ENCODE peak calls at places on chromosomes 11 and 22, in four cellular contexts. One of them, this sample, is unnamed.

GRCh38 chr11:47215366-47215925 is 672 bp downstream of the DDB2 start:
- DNase-seq in CD8-positive, alpha-beta T cell: no peak
- DNase-seq in psoas muscle: no peak
- DNase-seq in retinal pigment epithelial cell: no peak
- DNase-seq in this sample: no peak

GRCh38 chr11:74468058-74468457 is 709 bp upstream of the KCNE3 start:
- DNase-seq in psoas muscle: no peak
- DNase-seq in retinal pigment epithelial cell: no peak
- DNase-seq in CD8-positive, alpha-beta T cell: no peak
- DNase-seq in this sample: no peak

GRCh38 chr11:105022998-105023397 is at the start of gene CASP5:
- DNase-seq in CD8-positive, alpha-beta T cell: no peak
- DNase-seq in psoas muscle: no peak
- DNase-seq in retinal pigment epithelial cell: no peak
- DNase-seq in this sample: no peak

GRCh38 chr22:36828815-36829214 is 12.0 kb upstream of the PVALB start:
- DNase-seq in psoas muscle: no peak
- DNase-seq in CD8-positive, alpha-beta T cell: peak; percentile 37
- DNase-seq in retinal pigment epithelial cell: no peak
- DNase-seq in this sample: no peak

GRCh38 chr11:77136074-77136473 is 8.0 kb downstream of the MYO7A start:
- DNase-seq in retinal pigment epithelial cell: no peak
- DNase-seq in psoas muscle: no peak
- DNase-seq in CD8-positive, alpha-beta T cell: no peak
- DNase-seq in this sample: no peak

GRCh38 chr22:20315337-20316216 is 4.3 kb downstream of the DGCR6L start:
- DNase-seq in psoas muscle: no peak
- DNase-seq in CD8-positive, alpha-beta T cell: no peak
- DNase-seq in retinal pigment epithelial cell: no peak
- DNase-seq in this sample: peak; percentile 63

GRCh38 chr22:41405588-41405987 is 23.8 kb downstream of the TEF start:
- DNase-seq in retinal pigment epithelial cell: no peak
- DNase-seq in psoas muscle: no peak
- DNase-seq in CD8-positive, alpha-beta T cell: no peak
- DNase-seq in this sample: no peak

GRCh38 chr22:22877523-22878210 is 9.9 kb upstream of the IGLL5 start:
- DNase-seq in CD8-positive, alpha-beta T cell: peak; percentile 74
- DNase-seq in retinal pigment epithelial cell: peak; percentile 0
- DNase-seq in psoas muscle: no peak
- DNase-seq in this sample: peak; percentile 74

GRCh38 chr11:111378773-111379499 is at the start of gene POU2AF1:
- DNase-seq in retinal pigment epithelial cell: no peak
- DNase-seq in psoas muscle: no peak
- DNase-seq in CD8-positive, alpha-beta T cell: peak; percentile 77
- DNase-seq in this sample: no peak

GRCh38 chr22:46849101-46849500 is 86.7 kb downstream of the TBC1D22A start:
- DNase-seq in CD8-positive, alpha-beta T cell: no peak
- DNase-seq in retinal pigment epithelial cell: no peak
- DNase-seq in psoas muscle: no peak
- DNase-seq in this sample: no peak

GRCh38 chr22:20864186-20864908 is 5.5 kb downstream of the SNAP29 start:
- DNase-seq in CD8-positive, alpha-beta T cell: no peak
- DNase-seq in psoas muscle: no peak
- DNase-seq in retinal pigment epithelial cell: no peak
- DNase-seq in this sample: no peak

GRCh38 chr22:40193429-40194421 is 16.0 kb downstream of the TNRC6B start:
- DNase-seq in psoas muscle: no peak
- DNase-seq in retinal pigment epithelial cell: no peak
- DNase-seq in CD8-positive, alpha-beta T cell: no peak
- DNase-seq in this sample: no peak

GRCh38 chr11:127345819-127346459 is 345.4 kb upstream of the KIRREL3 start:
- DNase-seq in psoas muscle: no peak
- DNase-seq in CD8-positive, alpha-beta T cell: no peak
- DNase-seq in retinal pigment epithelial cell: no peak
- DNase-seq in this sample: no peak

GRCh38 chr11:72985645-72986044 is 156.5 kb downstream of the FCHSD2 start:
- DNase-seq in psoas muscle: no peak
- DNase-seq in CD8-positive, alpha-beta T cell: no peak
- DNase-seq in retinal pigment epithelial cell: no peak
- DNase-seq in this sample: no peak

GRCh38 chr22:46348099-46348695 is 12.7 kb downstream of the TRMU start:
- DNase-seq in retinal pigment epithelial cell: no peak
- DNase-seq in psoas muscle: no peak
- DNase-seq in CD8-positive, alpha-beta T cell: no peak
- DNase-seq in this sample: no peak

GRCh38 chr11:75167617-75168016 is 16.7 kb downstream of the SLCO2B1 start:
- DNase-seq in retinal pigment epithelial cell: no peak
- DNase-seq in psoas muscle: no peak
- DNase-seq in CD8-positive, alpha-beta T cell: no peak
- DNase-seq in this sample: no peak

GRCh38 chr11:114291847-114292680 is 4.1 kb upstream of the NNMT start:
- DNase-seq in retinal pigment epithelial cell: peak; percentile 26
- DNase-seq in CD8-positive, alpha-beta T cell: no peak
- DNase-seq in psoas muscle: no peak
- DNase-seq in this sample: no peak

GRCh38 chr11:8717876-8718753 is 35.5 kb downstream of the RPL27A start:
- DNase-seq in CD8-positive, alpha-beta T cell: no peak
- DNase-seq in psoas muscle: peak; percentile 73
- DNase-seq in retinal pigment epithelial cell: peak; percentile 72
- DNase-seq in this sample: no peak

GRCh38 chr22:23622634-23623033 is 9.5 kb downstream of the DRICH1 start:
- DNase-seq in psoas muscle: no peak
- DNase-seq in CD8-positive, alpha-beta T cell: no peak
- DNase-seq in retinal pigment epithelial cell: no peak
- DNase-seq in this sample: no peak

GRCh38 chr11:78313898-78314297 is 103.7 kb downstream of the GAB2 start:
- DNase-seq in CD8-positive, alpha-beta T cell: no peak
- DNase-seq in psoas muscle: no peak
- DNase-seq in retinal pigment epithelial cell: no peak
- DNase-seq in this sample: no peak

GRCh38 chr11:34366522-34366921 is 8.7 kb upstream of the ABTB2 start:
- DNase-seq in retinal pigment epithelial cell: no peak
- DNase-seq in psoas muscle: no peak
- DNase-seq in CD8-positive, alpha-beta T cell: no peak
- DNase-seq in this sample: no peak

GRCh38 chr11:33564856-33565453 is 135.7 kb downstream of the C11orf91 start:
- DNase-seq in retinal pigment epithelial cell: no peak
- DNase-seq in CD8-positive, alpha-beta T cell: no peak
- DNase-seq in psoas muscle: no peak
- DNase-seq in this sample: no peak

GRCh38 chr11:119624102-119624615 is 104.8 kb downstream of the NECTIN1 start:
- DNase-seq in CD8-positive, alpha-beta T cell: no peak
- DNase-seq in psoas muscle: peak; percentile 48
- DNase-seq in retinal pigment epithelial cell: no peak
- DNase-seq in this sample: no peak

GRCh38 chr11:47378836-47379170 is 456 bp upstream of the SPI1 start:
- DNase-seq in retinal pigment epithelial cell: no peak
- DNase-seq in psoas muscle: no peak
- DNase-seq in CD8-positive, alpha-beta T cell: no peak
- DNase-seq in this sample: no peak

GRCh38 chr22:28674121-28674563 is 5.5 kb downstream of the TTC28 start:
- DNase-seq in retinal pigment epithelial cell: no peak
- DNase-seq in psoas muscle: no peak
- DNase-seq in CD8-positive, alpha-beta T cell: peak; percentile 66
- DNase-seq in this sample: no peak

GRCh38 chr11:117823294-117823940 is 1.1 kb downstream of the FXYD2 start:
- DNase-seq in retinal pigment epithelial cell: no peak
- DNase-seq in CD8-positive, alpha-beta T cell: peak; percentile 73
- DNase-seq in psoas muscle: peak; percentile 51
- DNase-seq in this sample: no peak

GRCh38 chr11:46895821-46896220 is 22.5 kb downstream of the LRP4 start:
- DNase-seq in CD8-positive, alpha-beta T cell: no peak
- DNase-seq in psoas muscle: peak; percentile 89
- DNase-seq in retinal pigment epithelial cell: no peak
- DNase-seq in this sample: no peak

GRCh38 chr11:134261626-134262488 is 8.5 kb downstream of the ACAD8 start:
- DNase-seq in retinal pigment epithelial cell: no peak
- DNase-seq in CD8-positive, alpha-beta T cell: peak; percentile 34
- DNase-seq in psoas muscle: no peak
- DNase-seq in this sample: no peak

GRCh38 chr11:128603752-128604472 is 16.6 kb upstream of the ETS1 start:
- DNase-seq in CD8-positive, alpha-beta T cell: no peak
- DNase-seq in retinal pigment epithelial cell: no peak
- DNase-seq in psoas muscle: no peak
- DNase-seq in this sample: no peak

GRCh38 chr22:30667092-30667485 is 586 bp downstream of the DUSP18 start:
- DNase-seq in retinal pigment epithelial cell: no peak
- DNase-seq in CD8-positive, alpha-beta T cell: no peak
- DNase-seq in psoas muscle: no peak
- DNase-seq in this sample: no peak

GRCh38 chr11:126628790-126629621 is 273.5 kb downstream of the ST3GAL4 start:
- DNase-seq in retinal pigment epithelial cell: no peak
- DNase-seq in CD8-positive, alpha-beta T cell: no peak
- DNase-seq in psoas muscle: no peak
- DNase-seq in this sample: no peak

GRCh38 chr11:106278391-106278790 is 200.9 kb downstream of the AASDHPPT start:
- DNase-seq in retinal pigment epithelial cell: no peak
- DNase-seq in CD8-positive, alpha-beta T cell: no peak
- DNase-seq in psoas muscle: no peak
- DNase-seq in this sample: no peak

GRCh38 chr11:77084581-77085191 is 17.9 kb downstream of the CAPN5 start:
- DNase-seq in psoas muscle: peak; percentile 44
- DNase-seq in retinal pigment epithelial cell: no peak
- DNase-seq in CD8-positive, alpha-beta T cell: no peak
- DNase-seq in this sample: no peak

GRCh38 chr11:113533425-113533698 is 58.2 kb upstream of the DRD2 start:
- DNase-seq in retinal pigment epithelial cell: no peak
- DNase-seq in psoas muscle: no peak
- DNase-seq in CD8-positive, alpha-beta T cell: no peak
- DNase-seq in this sample: no peak

DNA sequence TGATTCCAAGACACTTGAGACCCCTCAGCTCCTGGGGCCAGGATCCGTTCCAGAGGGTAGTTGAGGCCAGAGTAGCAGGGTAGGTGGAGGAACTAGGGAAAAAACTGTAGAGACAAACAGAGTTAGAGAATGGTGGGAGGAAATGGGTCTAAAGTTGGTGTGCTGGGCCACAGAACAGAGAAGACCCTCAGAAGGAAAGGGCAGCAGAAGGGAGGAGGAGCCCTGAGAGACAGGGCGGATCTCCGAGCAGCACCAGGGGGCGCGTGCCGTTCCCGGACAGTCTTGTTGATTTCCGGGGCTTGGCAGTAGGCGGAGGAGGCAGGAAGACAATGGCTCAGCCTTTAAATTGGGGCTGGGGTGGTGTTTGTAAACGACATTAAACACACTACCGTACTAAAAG is 2.4 kb upstream of the CECR2 start:
- DNase-seq in retinal pigment epithelial cell: no peak
- DNase-seq in CD8-positive, alpha-beta T cell: no peak
- DNase-seq in psoas muscle: peak; percentile 75
- DNase-seq in this sample: no peak
- TF ChIP-seq CTCF in retinal pigment epithelial cell: peak; percentile 33
- TF ChIP-seq CTCF in CD8-positive, alpha-beta T cell: no peak
- TF ChIP-seq CTCF in psoas muscle: peak; percentile 51
- TF ChIP-seq CTCF in this sample: peak; percentile 66

DNA sequence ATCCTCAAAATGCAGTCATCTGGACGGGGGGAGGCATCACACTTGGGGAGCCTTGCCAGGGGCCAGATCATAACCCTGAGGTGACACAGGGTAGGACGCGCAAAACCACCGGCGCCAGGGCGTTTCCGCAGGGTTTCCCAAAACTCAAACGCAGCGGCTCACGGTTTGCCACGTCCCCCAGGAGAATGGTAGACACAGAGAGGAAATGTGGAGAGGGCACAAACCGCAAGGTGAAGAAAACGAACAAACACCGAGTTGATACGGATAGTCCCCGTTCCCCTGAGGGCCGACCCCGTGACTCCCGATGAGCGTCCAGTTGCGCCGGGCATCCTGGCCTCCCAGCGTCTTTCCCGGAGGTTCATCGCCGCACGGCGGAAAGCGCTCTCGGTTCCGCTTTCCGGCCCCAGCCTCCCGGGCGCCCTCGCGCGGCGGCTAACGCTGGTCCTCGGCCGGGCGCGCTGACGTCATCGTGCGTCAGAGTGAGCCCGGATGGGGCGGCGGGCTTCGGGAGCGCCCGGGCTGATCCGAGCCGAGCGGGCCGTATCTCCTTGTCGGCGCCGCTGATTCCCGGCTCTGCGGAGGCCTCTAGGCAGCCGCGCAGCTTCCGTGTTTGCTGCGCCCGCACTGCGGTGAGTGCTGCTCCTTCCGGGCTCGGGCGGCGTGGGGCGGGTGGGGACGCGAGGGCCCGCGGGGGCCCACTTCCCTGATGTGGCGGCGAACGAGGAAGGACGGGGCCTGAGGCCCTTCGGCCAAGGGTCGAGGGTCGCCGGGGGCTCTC is at the start of gene BIRC2:
- DNase-seq in CD8-positive, alpha-beta T cell: peak; percentile 95
- DNase-seq in retinal pigment epithelial cell: peak; percentile 57
- DNase-seq in psoas muscle: peak; percentile 97
- DNase-seq in this sample: peak; percentile 99
- TF ChIP-seq CTCF in CD8-positive, alpha-beta T cell: peak; percentile 54
- TF ChIP-seq CTCF in retinal pigment epithelial cell: peak; percentile 68
- TF ChIP-seq CTCF in psoas muscle: peak; percentile 75
- TF ChIP-seq CTCF in this sample: peak; percentile 74

DNA sequence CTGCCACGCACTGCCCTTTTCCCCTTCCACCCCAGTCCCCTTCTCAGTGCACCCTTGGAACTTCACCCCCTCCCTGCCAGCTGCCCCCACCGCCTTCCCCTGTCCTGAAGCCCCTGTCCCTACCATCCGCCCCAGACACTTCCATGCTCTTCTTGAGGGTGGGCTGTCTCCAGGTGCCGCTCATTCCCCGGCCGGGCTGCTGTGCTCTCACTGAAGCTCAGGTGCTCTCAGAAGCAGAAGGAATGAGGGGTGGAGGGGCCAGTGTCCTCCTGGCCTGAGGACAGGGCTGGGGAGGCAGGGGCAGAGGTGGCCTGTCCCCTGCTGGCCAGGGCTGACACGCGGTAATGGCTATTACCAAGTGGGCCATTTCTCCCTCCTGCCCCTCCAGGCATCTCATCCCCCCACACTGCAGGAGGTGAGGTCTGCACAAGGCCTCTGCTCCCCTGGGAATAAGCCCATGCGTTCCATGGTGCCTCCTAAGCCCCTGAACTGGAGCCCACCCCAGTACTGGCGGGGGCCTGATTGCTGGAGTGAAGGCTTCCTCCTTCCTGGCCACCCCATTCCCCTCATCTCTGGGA is 6.6 kb upstream of the BID start:
- DNase-seq in CD8-positive, alpha-beta T cell: no peak
- DNase-seq in psoas muscle: peak; percentile 46
- DNase-seq in retinal pigment epithelial cell: no peak
- DNase-seq in this sample: no peak
- TF ChIP-seq CTCF in CD8-positive, alpha-beta T cell: no peak
- TF ChIP-seq CTCF in psoas muscle: no peak
- TF ChIP-seq CTCF in retinal pigment epithelial cell: no peak
- TF ChIP-seq CTCF in this sample: no peak

DNA sequence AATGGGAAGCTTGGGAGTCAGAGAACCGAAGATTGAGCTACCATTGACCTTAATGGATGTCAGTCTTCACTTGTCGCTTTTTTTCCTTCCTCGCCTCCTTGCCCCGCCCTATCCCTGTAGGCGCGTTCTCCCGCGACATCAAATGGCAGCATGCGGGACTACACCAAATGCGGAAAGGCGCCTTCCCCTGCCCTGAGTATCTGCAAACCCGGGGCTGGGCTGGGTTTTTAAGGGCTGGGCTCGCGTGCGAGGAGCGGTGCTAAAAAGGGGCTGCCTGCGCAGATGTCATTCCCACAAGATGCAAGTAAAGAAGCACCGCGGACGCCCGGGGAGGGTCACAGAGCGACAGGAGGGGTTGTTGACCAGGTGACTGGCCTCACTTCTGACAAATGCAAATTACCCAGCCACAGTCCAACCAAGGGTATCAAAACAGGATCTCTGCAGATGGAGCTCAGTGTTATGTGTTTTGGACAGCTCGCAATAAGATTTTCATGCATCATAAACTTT is 4.7 kb upstream of the FAM111B start:
- DNase-seq in retinal pigment epithelial cell: no peak
- DNase-seq in psoas muscle: peak; percentile 57
- DNase-seq in CD8-positive, alpha-beta T cell: peak; percentile 26
- DNase-seq in this sample: peak; percentile 71
- TF ChIP-seq CTCF in retinal pigment epithelial cell: peak; percentile 43
- TF ChIP-seq CTCF in psoas muscle: no peak
- TF ChIP-seq CTCF in CD8-positive, alpha-beta T cell: no peak
- TF ChIP-seq CTCF in this sample: peak; percentile 41

This sample was measured in type B pancreatic cell.